ENCODE peak calls at places on chromosomes 1 and 21, in nine cellular contexts. G is stomach, H is Panc1, S is transverse colon, O is spleen, R is esophagus muscularis mucosa, J is K562, U is HCT116, B is GM12878. Q is an unnamed sample.
A peak's percentile ranks its signal among the peaks of the same experiment; 100 is the strongest.

GRCh38 chr1:53380296-53380695 is 52.4 kb upstream of the LRP8 start:
- DNase-seq in G (no peak), H (no peak), S (no peak), O (peak; percentile 33), R (no peak), J (no peak), U (no peak), B (no peak), Q (no peak)

GRCh38 chr1:113326976-113327375 is 63.3 kb upstream of the MAGI3 start:
- DNase-seq in G (no peak), H (no peak), S (no peak), O (no peak), R (no peak), J (no peak), U (no peak), B (no peak), Q (no peak)

GRCh38 chr1:27668808-27669723 is 2.9 kb downstream of the IFI6 start:
- DNase-seq in G (peak; percentile 86), H (no peak), S (peak; percentile 89), O (peak; percentile 96), R (no peak), J (peak; percentile 90), U (no peak), B (no peak), Q (peak; percentile 87)

GRCh38 chr21:45995686-45996179 is 14.2 kb downstream of the COL6A1 start:
- DNase-seq in G (peak; percentile 19), H (no peak), S (peak; percentile 7), O (peak; percentile 66), R (no peak), J (no peak), U (peak; percentile 16), B (no peak), Q (peak; percentile 49)

GRCh38 chr1:110258734-110259133 is 48.6 kb downstream of the KCNC4 start:
- DNase-seq in G (no peak), H (no peak), S (no peak), O (no peak), R (no peak), J (no peak), U (no peak), B (no peak), Q (no peak)

GRCh38 chr1:202107321-202107761 is 15.4 kb upstream of the GPR37L1 start:
- DNase-seq in G (peak; percentile 95), H (no peak), S (peak; percentile 79), O (no peak), R (no peak), J (no peak), U (no peak), B (no peak), Q (peak; percentile 88)

GRCh38 chr1:201645956-201646355 is 107.0 kb downstream of the NAV1 start:
- DNase-seq in G (no peak), H (no peak), S (no peak), O (no peak), R (no peak), J (no peak), U (no peak), B (no peak), Q (no peak)

GRCh38 chr1:41898191-41898713 is 20.5 kb downstream of the HIVEP3 start:
- DNase-seq in G (no peak), H (no peak), S (peak; percentile 45), O (no peak), R (peak; percentile 81), J (peak; percentile 71), U (no peak), B (no peak), Q (no peak)

GRCh38 chr21:34974162-34974981 is 74.7 kb downstream of the RUNX1 start:
- DNase-seq in G (no peak), H (no peak), S (no peak), O (no peak), R (no peak), J (no peak), U (no peak), B (peak; percentile 73), Q (no peak)

GRCh38 chr1:70714149-70714548 is 303.1 kb downstream of the CTH start:
- DNase-seq in G (no peak), H (no peak), S (no peak), O (no peak), R (no peak), J (no peak), U (no peak), B (no peak), Q (no peak)

GRCh38 chr1:67747667-67748066 is 62.7 kb downstream of the GADD45A start:
- DNase-seq in G (no peak), H (no peak), S (no peak), O (no peak), R (no peak), J (no peak), U (no peak), B (no peak), Q (peak; percentile 56)

GRCh38 chr1:6723621-6724428 is 22.2 kb upstream of the DNAJC11 start:
- DNase-seq in G (no peak), H (no peak), S (no peak), O (peak; percentile 28), R (no peak), J (peak; percentile 41), U (no peak), B (no peak), Q (no peak)

GRCh38 chr1:185973645-185974044 is 239.5 kb downstream of the HMCN1 start:
- DNase-seq in G (no peak), H (no peak), S (no peak), O (no peak), R (no peak), J (no peak), U (no peak), B (no peak), Q (no peak)

GRCh38 chr1:93374334-93375106 is 28.8 kb downstream of the DR1 start:
- DNase-seq in G (no peak), H (no peak), S (no peak), O (no peak), R (no peak), J (no peak), U (no peak), B (no peak), Q (no peak)

GRCh38 chr1:169072945-169073725 is 33.4 kb upstream of the ATP1B1 start:
- DNase-seq in G (no peak), H (no peak), S (peak; percentile 71), O (no peak), R (peak; percentile 37), J (no peak), U (no peak), B (no peak), Q (no peak)

GRCh38 chr1:162682013-162682419 is 49.8 kb downstream of the DDR2 start:
- DNase-seq in G (no peak), H (no peak), S (no peak), O (no peak), R (no peak), J (no peak), U (no peak), B (no peak), Q (no peak)
- TF ChIP-seq CTCF in G (no peak), H (no peak), S (no peak), O (no peak), R (no peak), J (no peak), U (no peak), B (no peak), Q (no peak)

DNA sequence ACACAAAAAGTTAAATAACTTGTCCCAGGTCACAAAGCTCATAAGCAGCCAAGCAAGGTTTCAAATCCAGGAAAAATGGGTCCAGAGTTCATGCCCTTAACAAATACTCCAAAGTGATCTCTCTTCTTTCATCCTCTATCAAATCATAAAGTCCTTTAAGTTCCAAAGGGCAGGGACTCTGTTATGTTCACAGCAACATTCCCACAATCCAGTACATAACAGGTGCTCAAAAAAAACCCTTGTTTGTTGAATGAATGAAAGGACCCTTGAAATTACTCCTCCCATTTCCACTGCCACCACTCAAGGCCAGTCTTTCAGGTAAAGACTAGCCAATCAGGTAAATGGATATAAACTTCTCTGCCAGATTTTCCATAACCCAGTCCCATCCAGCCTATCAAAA is 2.7 kb downstream of the ABL2 start:
- DNase-seq in G (no peak), H (no peak), S (no peak), O (no peak), R (no peak), J (no peak), U (no peak), B (no peak), Q (no peak)
- H3K9me3 ChIP-seq in G (no peaks in the 10 kb centered on the region), H (no peaks in the 10 kb centered on the region), S (no peaks in the 10 kb centered on the region), O (no peaks in the 10 kb centered on the region), R (no peaks in the 10 kb centered on the region), J (no peaks in the 10 kb centered on the region), U (no peaks in the 10 kb centered on the region), B (no peaks in the 10 kb centered on the region), Q (no peaks in the 10 kb centered on the region)

DNA sequence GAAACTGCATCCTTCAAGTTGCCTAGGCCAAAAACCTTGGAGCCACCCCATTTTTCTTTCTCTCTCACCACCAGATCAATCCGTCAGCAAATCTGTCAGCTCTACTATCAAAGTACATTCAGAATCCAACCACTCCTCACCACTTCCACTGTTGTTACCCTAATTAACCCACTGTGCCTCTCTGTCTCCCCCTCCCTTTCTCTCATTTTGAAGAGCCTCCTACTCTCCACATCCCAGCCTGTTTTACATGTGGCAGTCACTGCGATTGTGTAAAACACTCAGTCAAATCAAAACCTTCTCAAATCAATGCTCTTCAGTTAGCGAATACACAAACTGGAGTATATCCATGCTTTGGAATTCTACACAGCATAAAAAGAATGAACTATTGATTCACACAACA is 33.1 kb downstream of the ZNF684 start:
- DNase-seq in G (no peak), H (no peak), S (no peak), O (no peak), R (no peak), J (no peak), U (no peak), B (no peak), Q (no peak)
- TF ChIP-seq POLR2AphosphoS5 in G (no peak), H (no peak), S (no peak), O (no peak), R (no peak), J (no peak), U (no peak), B (no peak), Q (no peak)

DNA sequence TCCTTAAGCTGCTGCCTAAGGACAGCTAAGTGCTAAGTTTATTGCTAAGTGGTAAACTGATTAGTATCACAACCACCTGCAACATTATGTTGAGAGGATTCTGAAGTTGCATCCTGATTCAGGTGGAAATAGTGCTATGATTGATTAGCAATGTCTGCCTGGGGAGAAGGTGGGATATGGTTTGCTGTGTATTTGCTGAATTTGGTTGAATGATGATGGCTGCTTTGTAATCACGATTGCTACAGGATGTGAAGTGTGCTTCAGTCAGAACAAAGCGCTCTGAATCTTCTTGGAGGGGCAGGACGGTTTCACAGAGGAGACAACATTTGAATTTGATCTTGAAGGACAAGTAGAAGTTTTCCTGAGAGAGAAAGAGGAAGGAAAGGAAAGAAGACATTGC is 226.0 kb downstream of the ST6GALNAC3 start:
- DNase-seq in G (no peak), H (no peak), S (no peak), O (no peak), R (no peak), J (no peak), U (no peak), B (no peak), Q (no peak)
- TF ChIP-seq CTCF in G (no peak), H (no peak), S (no peak), O (no peak), R (no peak), J (no peak), U (no peak), B (no peak), Q (no peak)

Q was measured in breast epithelium.